ENCODE peak calls at places on chromosome X, in six cellular contexts. T, S, B, E, W and V are unnamed samples. For H3K9me3, the result is how much of the 10 kb centered on the place peaks cover.

GRCh38 chrX:42189601-42190000 is 266.2 kb upstream of the CASK start:
- DNase-seq in B (no peak), W (no peak), T (no peak), E (no peak), S (no peak), V (no peak)

GRCh38 chrX:153882557-153882956 is 3.4 kb downstream of the L1CAM start:
- DNase-seq in W (no peak), B (no peak), E (no peak), T (no peak), S (no peak), V (no peak)

GRCh38 chrX:120365320-120365719 is 3.4 kb downstream of the ATP1B4 start:
- DNase-seq in E (peak), T (peak), W (peak), S (peak), B (peak), V (peak)

GRCh38 chrX:129823115-129823514 is 20.6 kb downstream of the ZDHHC9 start:
- DNase-seq in B (peak), S (peak), W (no peak), T (peak), E (peak), V (peak)

GRCh38 chrX:110477593-110478228 is 119.1 kb downstream of the RTL9 start:
- DNase-seq in S (no peak), T (no peak), B (no peak), W (no peak), E (no peak), V (no peak)

GRCh38 chrX:128816919-128817318 is 706.4 kb downstream of the SMARCA1 start:
- DNase-seq in E (peak), W (no peak), T (no peak), S (peak), B (no peak), V (no peak)

GRCh38 chrX:12788645-12789044 is 2.6 kb upstream of the PRPS2 start:
- DNase-seq in S (no peak), T (no peak), B (no peak), E (no peak), W (no peak), V (no peak)

GRCh38 chrX:46317158-46317557 is 228.1 kb downstream of the ZNF674 start:
- DNase-seq in W (no peak), S (no peak), E (no peak), T (no peak), B (no peak), V (no peak)

GRCh38 chrX:29299689-29300088 is 712.4 kb downstream of the IL1RAPL1 start:
- DNase-seq in T (no peak), E (no peak), W (no peak), B (no peak), S (no peak), V (no peak)

GRCh38 chrX:47530054-47530453 is 31.0 kb upstream of the ARAF start:
- DNase-seq in B (no peak), S (no peak), T (no peak), E (no peak), W (no peak), V (no peak)

GRCh38 chrX:17414839-17415238 is 39.8 kb downstream of the NHS start:
- DNase-seq in S (no peak), W (peak), B (peak), T (peak), E (no peak), V (peak)

GRCh38 chrX:7582191-7582590 is 260.8 kb upstream of the VCX start:
- DNase-seq in S (no peak), E (no peak), W (no peak), T (no peak), B (no peak), V (no peak)

GRCh38 chrX:54452920-54453319 is 12.7 kb downstream of the TSR2 start:
- DNase-seq in E (peak), W (no peak), S (no peak), T (no peak), B (no peak), V (no peak)

GRCh38 chrX:10756365-10756915 is 136.1 kb upstream of the MID1 start:
- DNase-seq in W (no peak), T (no peak), S (no peak), B (no peak), E (no peak), V (no peak)

GRCh38 chrX:87434618-87435017 is 83.0 kb upstream of the KLHL4 start:
- DNase-seq in B (no peak), S (no peak), T (no peak), W (no peak), E (no peak), V (no peak)

DNA sequence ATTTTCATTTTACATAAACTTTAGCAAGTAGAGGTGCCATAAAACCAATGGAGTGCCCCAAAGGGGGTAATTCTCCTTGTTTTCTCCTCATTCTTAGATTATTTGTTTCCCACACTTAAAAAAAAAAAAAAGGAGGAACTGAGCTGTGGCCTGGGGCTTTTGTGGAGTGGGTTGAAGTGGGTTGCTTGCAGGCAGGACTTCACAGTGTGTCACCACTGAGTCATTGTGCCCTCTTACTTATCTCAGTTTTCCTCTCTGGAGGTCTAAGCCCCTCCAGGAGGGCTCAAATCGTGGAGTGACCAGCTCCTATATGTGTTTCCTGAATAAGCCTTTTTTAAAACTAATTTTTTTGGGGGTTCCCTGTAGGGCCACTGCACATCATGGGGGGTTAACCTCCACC is 69.0 kb downstream of the SLC16A2 start:
- DNase-seq in W (no peak), S (no peak), T (no peak), E (no peak), B (no peak), V (no peak)
- H3K27ac ChIP-seq in W (no peak), S (no peak), T (no peak), E (no peak), B (no peak), V (no peak)

DNA sequence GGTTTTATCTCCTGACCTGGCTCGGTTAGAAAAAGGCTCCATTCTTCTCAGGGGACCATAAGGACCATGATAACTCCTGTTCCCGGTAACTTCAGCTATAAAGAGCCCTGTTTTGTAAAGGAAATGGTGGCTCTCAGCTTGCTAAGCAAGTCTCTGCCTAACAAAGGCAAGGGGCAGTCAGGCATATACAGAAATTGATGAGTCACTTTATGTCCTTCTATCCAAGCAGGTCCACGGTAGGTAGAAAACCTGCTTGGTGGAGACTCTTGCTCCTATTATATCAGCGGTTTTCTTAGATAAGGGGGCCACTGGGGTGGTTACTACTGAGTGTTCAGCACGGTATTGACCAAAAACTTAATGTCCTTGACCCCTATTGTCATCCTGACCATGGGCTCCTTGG is 203.0 kb upstream of the KLF8 start:
- DNase-seq in E (no peak), T (no peak), W (no peak), B (no peak), S (no peak), V (no peak)
- H3K9me3 ChIP-seq in E (under half), T (under half), W (under half), B (under half), S (under half), V (under half)

DNA sequence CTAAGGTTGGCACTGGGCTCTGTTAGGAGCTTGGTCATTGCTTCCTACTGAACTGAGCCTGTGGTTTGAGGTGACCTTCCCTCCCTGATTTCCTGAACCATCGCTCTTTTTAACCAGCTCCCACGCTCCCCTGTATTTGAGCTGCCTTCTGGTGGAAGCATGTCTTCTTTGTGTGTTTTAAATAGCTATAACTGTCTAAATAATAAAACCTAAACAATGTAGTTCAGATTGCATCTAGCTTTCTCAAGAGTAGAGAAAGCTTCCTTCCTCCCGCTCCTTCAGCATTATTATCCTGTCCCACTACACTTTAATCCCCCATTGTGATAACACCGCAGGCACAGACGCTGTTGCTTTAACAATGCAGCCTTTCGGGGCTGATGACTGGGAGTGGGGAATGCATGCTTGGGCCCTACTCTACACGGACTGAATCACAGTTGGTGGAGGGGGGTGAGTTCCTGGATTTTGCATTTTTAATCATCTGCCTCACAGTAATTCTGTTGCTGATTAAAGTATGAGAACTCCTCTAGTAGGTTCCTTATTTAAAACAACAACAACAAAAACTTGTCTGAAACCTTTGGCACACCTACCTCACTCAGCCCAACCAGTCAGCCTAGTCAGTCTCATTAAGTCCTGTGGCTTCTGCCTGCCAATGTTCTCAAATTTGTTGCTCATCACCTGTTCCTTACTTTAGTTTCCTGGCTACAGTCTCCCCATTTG is 6.6 kb downstream of the SMS start:
- DNase-seq in T (no peak), S (no peak), W (no peak), E (no peak), B (no peak), V (no peak)
- H3K27ac ChIP-seq in T (peak), S (no peak), W (no peak), E (peak), B (no peak), V (no peak)

GRCh38 chrX:155967653-155968052 is 29.8 kb upstream of the IL9R start:
- DNase-seq in W (no peak), B (no peak), S (no peak), E (no peak), T (no peak), V (no peak)
- H3K9me3 ChIP-seq in W (under half), B (under half), S (under half), E (under half), T (under half), V (under half)

GRCh38 chrX:9566150-9566621 is 101.3 kb downstream of the TBL1X start:
- DNase-seq in W (peak), B (peak), T (peak), S (no peak), E (no peak), V (peak)
- H3K27ac ChIP-seq in W (peak), B (no peak), T (no peak), S (no peak), E (peak), V (no peak)

GRCh38 chrX:82081027-82081426 is 879.1 kb downstream of the SH3BGRL start:
- DNase-seq in T (no peak), S (no peak), W (no peak), B (no peak), E (no peak), V (no peak)
- H3K9me3 ChIP-seq in T (under half), S (under half), W (under half), B (under half), E (under half), V (under half)

GRCh38 chrX:23887448-23887847 is 20.3 kb downstream of the APOO start:
- DNase-seq in E (no peak), W (no peak), S (no peak), B (peak), T (no peak), V (no peak)

GRCh38 chrX:23890933-23891332 is 16.8 kb downstream of the APOO start:
- DNase-seq in S (no peak), B (no peak), E (no peak), W (no peak), T (no peak), V (no peak)

GRCh38 chrX:23885803-23886202 is 21.9 kb downstream of the APOO start:
- DNase-seq in W (no peak), E (no peak), B (no peak), S (no peak), T (no peak), V (no peak)

GRCh38 chrX:23887918-23888317 is 19.8 kb downstream of the APOO start:
- DNase-seq in T (no peak), W (no peak), E (no peak), S (no peak), B (no peak), V (no peak)

DNA sequence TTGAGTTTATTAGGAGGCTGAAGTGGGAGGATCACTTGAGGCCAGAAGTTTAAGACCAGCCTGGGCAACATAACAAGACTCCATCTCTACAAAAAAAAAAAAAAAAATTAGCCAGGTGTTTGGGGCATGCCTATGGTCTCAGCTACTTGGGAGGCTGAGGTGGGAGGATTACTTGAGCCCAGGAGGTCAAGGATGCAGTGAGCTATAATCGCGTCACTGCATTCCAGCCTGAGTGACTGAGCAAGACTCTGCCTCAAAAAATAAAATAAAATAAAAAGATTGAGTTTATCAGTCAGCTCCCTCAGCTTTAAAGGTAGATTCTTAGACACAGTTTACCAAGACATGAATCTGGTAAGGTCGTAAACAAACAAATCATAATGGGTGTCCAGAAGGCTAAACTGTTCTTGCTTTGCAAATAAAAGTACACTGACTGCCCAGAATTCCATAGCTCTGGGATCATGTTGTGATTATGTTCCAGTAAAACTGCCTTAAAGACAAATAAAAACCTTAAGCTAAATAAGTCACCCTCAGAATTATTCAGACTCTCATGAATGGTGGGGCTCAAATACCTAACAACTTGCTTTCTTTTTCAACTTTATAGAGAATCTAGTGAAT is 18.7 kb downstream of the APOO start:
- DNase-seq in T (no peak), S (no peak), W (no peak), B (no peak), E (no peak), V (no peak)
- H3K27ac ChIP-seq in T (no peak), S (no peak), W (peak), B (no peak), E (peak), V (no peak)

DNA sequence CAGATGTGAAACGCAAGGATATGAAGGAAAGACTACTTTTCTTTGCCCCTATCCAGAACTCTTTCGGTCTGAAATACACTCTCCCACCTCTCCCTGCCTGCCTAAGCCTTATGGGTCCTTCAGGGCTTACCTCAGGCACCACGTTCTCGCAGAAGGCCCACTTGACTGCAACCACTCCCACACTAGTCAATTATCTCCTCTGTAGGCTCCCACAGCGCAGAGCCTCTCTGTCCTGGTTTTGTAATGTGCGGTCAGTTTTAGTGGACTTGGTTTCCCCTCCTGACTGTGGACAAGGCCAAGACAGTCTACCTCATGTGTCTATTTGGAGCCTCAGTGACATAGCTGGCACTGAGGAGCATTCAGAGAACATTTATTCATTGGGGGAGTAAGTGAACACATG is 11.1 kb downstream of the CNGA2 start:
- DNase-seq in S (no peak), W (no peak), B (no peak), T (no peak), E (no peak), V (no peak)
- H3K9me3 ChIP-seq in S (under half), W (under half), B (under half), T (under half), E (under half), V (under half)